ENCODE peak calls at places on chromosomes 6 and 20, in eight cellular contexts. One of them, this sample, is unnamed.

GRCh38 chr6:28747083-28747630 is 176.6 kb downstream of the TRIM27 start:
- DNase-seq in kidney glomerular epithelial cell: no peak
- DNase-seq in occipital lobe: no peak
- DNase-seq in right lobe of liver: no peak
- DNase-seq in amniotic stem cell: no peak
- DNase-seq in iPS-NIHi11: no peak
- DNase-seq in Kasumi-1: no peak
- DNase-seq in T-helper 2 cell: no peak
- DNase-seq in this sample: no peak

GRCh38 chr6:106608080-106608668 is 21.1 kb downstream of the RTN4IP1 start:
- DNase-seq in kidney glomerular epithelial cell: peak
- DNase-seq in occipital lobe: no peak
- DNase-seq in right lobe of liver: no peak
- DNase-seq in amniotic stem cell: peak
- DNase-seq in iPS-NIHi11: peak
- DNase-seq in Kasumi-1: peak
- DNase-seq in T-helper 2 cell: peak
- DNase-seq in this sample: no peak

GRCh38 chr6:143449731-143450452 is 603 bp downstream of the ADAT2 start:
- DNase-seq in kidney glomerular epithelial cell: no peak
- DNase-seq in occipital lobe: no peak
- DNase-seq in right lobe of liver: no peak
- DNase-seq in amniotic stem cell: no peak
- DNase-seq in iPS-NIHi11: no peak
- DNase-seq in Kasumi-1: peak
- DNase-seq in T-helper 2 cell: peak
- DNase-seq in this sample: no peak

GRCh38 chr20:24771651-24772061 is 177.4 kb upstream of the CST7 start:
- DNase-seq in kidney glomerular epithelial cell: no peak
- DNase-seq in occipital lobe: no peak
- DNase-seq in right lobe of liver: no peak
- DNase-seq in amniotic stem cell: no peak
- DNase-seq in iPS-NIHi11: no peak
- DNase-seq in Kasumi-1: peak
- DNase-seq in T-helper 2 cell: no peak
- DNase-seq in this sample: no peak

GRCh38 chr6:108557494-108558371 is 3.0 kb upstream of the FOXO3 start:
- DNase-seq in kidney glomerular epithelial cell: peak
- DNase-seq in occipital lobe: peak
- DNase-seq in right lobe of liver: no peak
- DNase-seq in amniotic stem cell: peak
- DNase-seq in iPS-NIHi11: peak
- DNase-seq in Kasumi-1: peak
- DNase-seq in T-helper 2 cell: peak
- DNase-seq in this sample: peak

GRCh38 chr6:136244061-136244616 is 6.0 kb downstream of the MTFR2 start:
- DNase-seq in kidney glomerular epithelial cell: no peak
- DNase-seq in occipital lobe: no peak
- DNase-seq in right lobe of liver: no peak
- DNase-seq in amniotic stem cell: no peak
- DNase-seq in iPS-NIHi11: no peak
- DNase-seq in Kasumi-1: no peak
- DNase-seq in T-helper 2 cell: no peak
- DNase-seq in this sample: no peak

GRCh38 chr20:37897008-37897548 is 5.8 kb upstream of the VSTM2L start:
- DNase-seq in kidney glomerular epithelial cell: no peak
- DNase-seq in occipital lobe: no peak
- DNase-seq in right lobe of liver: no peak
- DNase-seq in amniotic stem cell: no peak
- DNase-seq in iPS-NIHi11: peak
- DNase-seq in Kasumi-1: peak
- DNase-seq in T-helper 2 cell: no peak
- DNase-seq in this sample: no peak

GRCh38 chr6:28910901-28911680 is 12.7 kb downstream of the TRIM27 start:
- DNase-seq in kidney glomerular epithelial cell: no peak
- DNase-seq in occipital lobe: no peak
- DNase-seq in right lobe of liver: no peak
- DNase-seq in amniotic stem cell: no peak
- DNase-seq in iPS-NIHi11: no peak
- DNase-seq in Kasumi-1: peak
- DNase-seq in T-helper 2 cell: no peak
- DNase-seq in this sample: no peak

GRCh38 chr6:135268263-135268662 is 87.2 kb downstream of the MYB start:
- DNase-seq in kidney glomerular epithelial cell: no peak
- DNase-seq in occipital lobe: no peak
- DNase-seq in right lobe of liver: no peak
- DNase-seq in amniotic stem cell: no peak
- DNase-seq in iPS-NIHi11: no peak
- DNase-seq in Kasumi-1: no peak
- DNase-seq in T-helper 2 cell: no peak
- DNase-seq in this sample: no peak

GRCh38 chr6:44224154-44224977 is 971 bp downstream of the SLC29A1 start:
- DNase-seq in kidney glomerular epithelial cell: no peak
- DNase-seq in occipital lobe: no peak
- DNase-seq in right lobe of liver: no peak
- DNase-seq in amniotic stem cell: no peak
- DNase-seq in iPS-NIHi11: peak
- DNase-seq in Kasumi-1: peak
- DNase-seq in T-helper 2 cell: no peak
- DNase-seq in this sample: no peak

GRCh38 chr6:107128175-107128574 is 12.9 kb upstream of the BEND3 start:
- DNase-seq in kidney glomerular epithelial cell: no peak
- DNase-seq in occipital lobe: no peak
- DNase-seq in right lobe of liver: no peak
- DNase-seq in amniotic stem cell: no peak
- DNase-seq in iPS-NIHi11: no peak
- DNase-seq in Kasumi-1: no peak
- DNase-seq in T-helper 2 cell: no peak
- DNase-seq in this sample: no peak

GRCh38 chr20:50975701-50976330 is 17.2 kb downstream of the MOCS3 start:
- DNase-seq in kidney glomerular epithelial cell: no peak
- DNase-seq in occipital lobe: no peak
- DNase-seq in right lobe of liver: no peak
- DNase-seq in amniotic stem cell: no peak
- DNase-seq in iPS-NIHi11: no peak
- DNase-seq in Kasumi-1: no peak
- DNase-seq in T-helper 2 cell: no peak
- DNase-seq in this sample: no peak